ENCODE peak calls at places on chromosomes 11 and 22, in eight cellular contexts. W is Calu3, B is fibroblast of lung, J is PC-3, F is stomach, S is cardiac fibroblast, L is lower lobe of right lung, E is left ventricle myocardium inferior. G is an unnamed sample.

GRCh38 chr22:50714150-50714549 is 23.9 kb upstream of the ACR start:
- DNase-seq in E (peak; percentile 15), S (no peak), F (no peak), W (no peak), J (no peak), L (peak; percentile 33), B (no peak), G (no peak)

GRCh38 chr11:117662255-117662654 is 134.8 kb downstream of the DSCAML1 start:
- DNase-seq in B (no peak), S (no peak), F (no peak), L (no peak), W (no peak), E (no peak), J (no peak), G (no peak)

GRCh38 chr22:41862160-41862529 is 29.2 kb downstream of the SREBF2 start:
- DNase-seq in B (peak; percentile 37), F (no peak), E (no peak), J (no peak), S (peak; percentile 34), L (no peak), W (no peak), G (peak; percentile 23)

GRCh38 chr11:7154881-7155344 is 66.1 kb downstream of the RBMXL2 start:
- DNase-seq in B (no peak), L (no peak), F (no peak), S (no peak), W (no peak), E (no peak), J (no peak), G (no peak)

GRCh38 chr11:64745523-64746328 is 1.8 kb upstream of the RASGRP2 start:
- DNase-seq in E (peak; percentile 92), L (peak; percentile 90), B (peak; percentile 49), S (peak; percentile 53), F (peak; percentile 58), W (no peak), J (no peak), G (peak; percentile 22)

GRCh38 chr11:96620464-96621044 is 230.7 kb downstream of the JRKL start:
- DNase-seq in L (no peak), J (no peak), F (no peak), W (no peak), E (no peak), B (peak; percentile 7), S (peak; percentile 17), G (no peak)

GRCh38 chr11:83836883-83837654 is 550.9 kb upstream of the CCDC90B start:
- DNase-seq in F (peak; percentile 45), J (peak; percentile 58), S (peak; percentile 48), W (peak; percentile 19), E (no peak), L (no peak), B (peak; percentile 51), G (peak; percentile 50)

GRCh38 chr11:91081440-91082088 is 858.7 kb upstream of the CHORDC1 start:
- DNase-seq in J (peak; percentile 76), L (no peak), W (no peak), B (peak; percentile 93), F (no peak), S (peak; percentile 56), E (peak; percentile 23), G (peak; percentile 31)

GRCh38 chr11:83241291-83241946 is 44.7 kb downstream of the CCDC90B start:
- DNase-seq in S (peak; percentile 66), E (no peak), W (peak; percentile 52), J (peak; percentile 86), F (peak; percentile 74), L (no peak), B (peak; percentile 70), G (peak; percentile 77)

GRCh38 chr11:1503708-1504104 is 17.1 kb upstream of the MOB2 start:
- DNase-seq in S (no peak), L (peak; percentile 69), J (no peak), B (no peak), E (peak; percentile 69), F (peak; percentile 59), W (no peak), G (no peak)

GRCh38 chr11:123409886-123410549 is 20.1 kb upstream of the GRAMD1B start:
- DNase-seq in J (no peak), B (no peak), W (no peak), L (no peak), F (no peak), S (no peak), E (no peak), G (no peak)

GRCh38 chr11:26201411-26201810 is 130.5 kb upstream of the ANO3 start:
- DNase-seq in E (no peak), B (peak; percentile 84), S (no peak), F (no peak), J (peak; percentile 49), L (no peak), W (no peak), G (peak; percentile 88)

GRCh38 chr11:31968774-31969433 is 122.0 kb upstream of the RCN1 start:
- DNase-seq in E (no peak), W (no peak), F (no peak), B (peak; percentile 63), S (peak; percentile 77), J (peak; percentile 78), L (no peak), G (peak; percentile 61)

GRCh38 chr11:67372232-67372992 is 986 bp downstream of the CLCF1 start:
- DNase-seq in W (no peak), L (peak; percentile 67), J (no peak), E (no peak), B (no peak), S (no peak), F (no peak), G (no peak)

GRCh38 chr11:69352715-69353325 is 58.9 kb downstream of the MYEOV start:
- DNase-seq in E (no peak), F (peak; percentile 23), W (peak; percentile 54), S (peak; percentile 77), L (peak; percentile 9), B (peak; percentile 91), J (peak; percentile 96), G (peak; percentile 99)

GRCh38 chr22:32803020-32803758 is 1.7 kb downstream of the TIMP3 start:
- DNase-seq in B (peak; percentile 33), L (no peak), S (no peak), J (no peak), F (no peak), W (no peak), E (peak; percentile 40), G (peak; percentile 70)

GRCh38 chr11:36509265-36509664 is 807 bp downstream of the TRAF6 start:
- DNase-seq in F (no peak), J (peak; percentile 33), W (no peak), B (peak; percentile 27), S (peak; percentile 26), L (no peak), E (no peak), G (peak; percentile 31)

GRCh38 chr11:85918910-85919794 is 64.0 kb downstream of the CCDC83 start:
- DNase-seq in F (no peak), E (no peak), S (peak; percentile 42), L (no peak), B (no peak), W (no peak), J (no peak), G (no peak)

GRCh38 chr11:94128171-94128745 is 383 bp upstream of the PANX1 start:
- DNase-seq in S (no peak), E (no peak), W (no peak), J (no peak), F (peak; percentile 38), B (no peak), L (peak; percentile 57), G (no peak)

DNA sequence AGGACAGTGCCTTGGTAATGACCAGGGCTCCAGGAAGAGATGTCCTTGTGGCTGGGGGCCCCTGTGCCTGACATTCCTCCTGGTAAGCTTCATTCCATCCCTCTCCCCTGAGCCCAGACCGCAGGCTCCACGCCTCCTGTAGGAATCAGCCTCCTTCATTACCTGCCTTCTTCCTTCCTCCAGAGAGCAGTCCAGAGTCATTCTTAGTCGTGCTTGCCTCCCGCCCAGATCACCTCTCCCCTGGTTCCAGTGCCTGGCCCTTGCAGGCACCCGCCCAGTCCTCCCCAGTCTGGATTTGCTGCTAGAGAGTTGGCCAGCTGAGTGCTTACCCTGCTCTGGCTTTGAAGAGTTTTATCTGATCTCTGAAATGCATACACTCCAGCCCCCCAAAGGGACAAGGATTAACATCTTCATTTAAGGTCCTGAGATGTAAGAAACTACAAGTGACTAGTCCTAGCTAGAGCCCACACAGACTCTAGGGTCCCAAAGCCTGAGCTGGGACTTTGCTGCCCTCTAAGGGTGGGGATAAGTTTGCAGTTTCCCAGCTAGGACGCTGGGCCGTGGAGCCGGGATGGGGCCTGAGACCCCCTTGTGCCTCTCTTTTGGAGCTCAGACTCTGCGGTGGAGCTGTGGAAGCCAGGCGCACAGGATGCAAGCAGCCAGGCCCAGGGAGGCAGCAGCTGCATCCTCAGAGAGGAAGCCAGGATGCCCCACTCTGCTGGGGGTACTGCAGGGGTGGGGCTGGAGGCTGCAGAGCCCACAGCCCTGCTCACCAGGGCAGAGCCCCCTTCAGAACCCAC is 1.6 kb downstream of the NR1H3 start:
- DNase-seq in S (peak; percentile 63), F (peak; percentile 72), B (peak; percentile 59), W (peak; percentile 51), L (peak; percentile 48), J (peak; percentile 82), E (no peak), G (peak; percentile 30)
- TF ChIP-seq CTCF in S (peak; percentile 76), F (peak; percentile 60), B (peak; percentile 64), W (peak; percentile 53), L (peak; percentile 69), J (peak; percentile 86), E (peak; percentile 82), G (peak; percentile 60)

GRCh38 chr11:101390539-101390938 is 193.3 kb downstream of the TRPC6 start:
- DNase-seq in L (no peak), F (no peak), E (no peak), W (no peak), J (peak; percentile 53), B (peak; percentile 35), S (peak; percentile 12), G (peak; percentile 19)
- TF ChIP-seq CTCF in L (no peak), F (no peak), E (peak; percentile 37), W (no peak), J (peak; percentile 48), B (no peak), S (peak; percentile 15), G (peak; percentile 45)

GRCh38 chr11:75498556-75499255 is 27.0 kb downstream of the GDPD5 start:
- DNase-seq in B (peak; percentile 11), S (peak; percentile 31), J (peak; percentile 27), E (no peak), F (no peak), L (no peak), W (no peak), G (peak; percentile 30)

GRCh38 chr11:75497788-75498404 is 27.8 kb downstream of the GDPD5 start:
- DNase-seq in E (no peak), L (no peak), J (no peak), F (no peak), W (no peak), B (no peak), S (no peak), G (no peak)

GRCh38 chr11:75502138-75502537 is 23.6 kb downstream of the GDPD5 start:
- DNase-seq in W (no peak), E (no peak), L (no peak), S (no peak), J (no peak), F (no peak), B (no peak), G (no peak)

GRCh38 chr11:75500742-75501141 is 25.0 kb downstream of the GDPD5 start:
- DNase-seq in J (no peak), S (no peak), B (no peak), F (no peak), E (no peak), L (no peak), W (no peak), G (no peak)

GRCh38 chr11:75499423-75500305 is 26.1 kb downstream of the GDPD5 start:
- DNase-seq in F (no peak), L (no peak), W (no peak), B (peak; percentile 93), J (peak; percentile 94), S (peak; percentile 96), E (peak; percentile 38), G (peak; percentile 95)
- TF ChIP-seq CTCF in F (no peak), L (no peak), W (no peak), B (no peak), J (no peak), S (no peak), E (no peak), G (no peak)

GRCh38 chr11:102325088-102325487 is 7.8 kb downstream of the BIRC3 start:
- DNase-seq in B (no peak), S (no peak), F (no peak), J (no peak), W (no peak), L (no peak), E (no peak), G (no peak)
- TF ChIP-seq CTCF in B (no peak), S (no peak), F (no peak), J (peak; percentile 12), W (no peak), L (no peak), E (no peak), G (no peak)

G was measured in IMR-90.